ENCODE peak calls at places on chromosomes 13 and 19, in nine cellular contexts. E is nephron progenitor cell; I is Right ventricle myocardium superior; P is mammary epithelial cell; T is stimulated activated CD8-positive, alpha-beta memory T cell treated with anti-CD3 and anti-CD28 coated beads, Interleukin-12 subunit alpha, Interleukin-12 subunit beta, amount 100 ng/mL, for 4 hours; Q is right atrium auricular region; C is stimulated activated naive CD8-positive, alpha-beta T cell treated with anti-CD3 and anti-CD28 coated beads, Interleukin-15, amount 100 ng/mL, for 72 hours; Z is AG20443; F is hypothalamus. S is an unnamed sample.
A peak's percentile ranks its signal among the peaks of the same experiment; 100 is the strongest.

GRCh38 chr19:35256566-35256965 is 7.8 kb downstream of the LSR start:
- DNase-seq in P (no peak), T (no peak), C (no peak), Q (peak; percentile 5), Z (no peak), I (no peak), E (no peak), F (no peak), S (no peak)

GRCh38 chr13:100520936-100521765 is 67.4 kb downstream of the GGACT start:
- DNase-seq in T (no peak), Z (no peak), P (no peak), E (peak; percentile 60), I (no peak), Q (no peak), C (no peak), F (no peak), S (no peak)

GRCh38 chr13:44471686-44472085 is 98.1 kb downstream of the SERP2 start:
- DNase-seq in T (no peak), C (no peak), E (no peak), P (no peak), F (no peak), I (no peak), Z (no peak), Q (no peak), S (no peak)

GRCh38 chr19:16876904-16877361 is 11.9 kb upstream of the F2RL3 start:
- DNase-seq in Z (no peak), I (no peak), E (no peak), C (no peak), Q (no peak), T (no peak), P (peak; percentile 81), F (no peak), S (no peak)

GRCh38 chr19:29687244-29687896 is 22.1 kb downstream of the PLEKHF1 start:
- DNase-seq in C (peak; percentile 50), P (peak; percentile 78), Z (peak; percentile 90), Q (peak; percentile 83), F (no peak), T (no peak), E (no peak), I (no peak), S (no peak)

GRCh38 chr13:30404207-30404606 is 18.1 kb upstream of the UBE2L5 start:
- DNase-seq in P (no peak), T (no peak), Q (no peak), E (no peak), C (no peak), I (no peak), Z (no peak), F (no peak), S (no peak)

GRCh38 chr13:97068146-97068545 is 73.9 kb upstream of the OXGR1 start:
- DNase-seq in P (no peak), F (no peak), T (no peak), I (no peak), C (no peak), Q (no peak), E (no peak), Z (no peak), S (no peak)

GRCh38 chr13:97307882-97308624 is 85.9 kb downstream of the MBNL2 start:
- DNase-seq in E (no peak), T (no peak), Q (no peak), C (no peak), Z (peak; percentile 61), I (peak; percentile 58), P (peak; percentile 86), F (no peak), S (no peak)

GRCh38 chr13:109720758-109721184 is 65.6 kb downstream of the IRS2 start:
- DNase-seq in E (no peak), C (no peak), T (no peak), Q (no peak), I (no peak), F (no peak), P (no peak), Z (no peak), S (no peak)

GRCh38 chr13:110382830-110383229 is 75.7 kb downstream of the COL4A2 start:
- DNase-seq in Q (no peak), T (no peak), P (no peak), I (no peak), F (no peak), C (no peak), E (no peak), Z (no peak), S (no peak)

GRCh38 chr13:45396548-45397095 is 21.6 kb downstream of the SLC25A30 start:
- DNase-seq in E (no peak), C (no peak), F (no peak), P (no peak), T (no peak), Q (no peak), I (no peak), Z (no peak), S (no peak)

GRCh38 chr19:7326105-7326877 is 22.4 kb upstream of the ARHGEF18 start:
- DNase-seq in T (no peak), I (no peak), F (no peak), C (no peak), P (peak; percentile 14), Z (no peak), Q (no peak), E (peak; percentile 16), S (peak; percentile 89)

GRCh38 chr19:38793186-38793585 is 4.2 kb downstream of the LGALS7B start:
- DNase-seq in P (peak; percentile 74), E (no peak), Q (no peak), I (no peak), Z (no peak), F (no peak), T (no peak), C (no peak), S (no peak)

GRCh38 chr19:4713384-4713951 is 10.2 kb downstream of the DPP9 start:
- DNase-seq in C (no peak), T (no peak), P (peak; percentile 99), F (no peak), E (no peak), Q (peak; percentile 84), Z (peak; percentile 98), I (peak; percentile 84), S (no peak)

GRCh38 chr13:67299731-67300130 is 69.6 kb upstream of the PCDH9 start:
- DNase-seq in T (no peak), E (no peak), Z (no peak), P (peak; percentile 3), C (no peak), I (no peak), F (no peak), Q (no peak), S (no peak)

GRCh38 chr13:99039718-99040280 is 61.9 kb upstream of the DOCK9 start:
- DNase-seq in P (no peak), Z (no peak), C (no peak), E (no peak), F (no peak), I (no peak), T (no peak), Q (no peak), S (no peak)

GRCh38 chr13:42363941-42364612 is 92.1 kb downstream of the AKAP11 start:
- DNase-seq in P (peak; percentile 49), Q (no peak), Z (no peak), T (no peak), I (no peak), F (no peak), E (no peak), C (no peak), S (no peak)

GRCh38 chr19:21143846-21144245 is 2.0 kb downstream of the ZNF431 start:
- DNase-seq in C (no peak), T (no peak), F (no peak), E (no peak), Z (no peak), Q (no peak), I (no peak), P (peak; percentile 77), S (no peak)